ENCODE peak calls at places on chromosome 13, in six cellular contexts. K is HepG2, J is A549, Y is K562, L is NB4, N is endothelial cell of umbilical vein. Z is an unnamed sample.

GRCh38 chr13:89862691-89863036 is 1484.8 kb upstream of the MIR17HG start:
- DNase-seq in K (no peak), J (no peak), Y (no peak), L (no peak), N (peak), Z (no peak)

GRCh38 chr13:36385471-36385870 is 39.3 kb upstream of the SPART start:
- DNase-seq in K (no peak), J (no peak), Y (no peak), L (no peak), N (no peak), Z (no peak)

GRCh38 chr13:27450921-27451461 is 627 bp upstream of the MTIF3 start:
- DNase-seq in K (peak), J (no peak), Y (peak), L (peak), N (peak), Z (no peak)

GRCh38 chr13:70098669-70099068 is 9.0 kb upstream of the ATXN8OS start:
- DNase-seq in K (no peak), J (no peak), Y (no peak), L (peak), N (peak), Z (no peak)

GRCh38 chr13:19185865-19186645 is 4.4 kb upstream of the TUBA3C start:
- DNase-seq in K (no peak), J (no peak), Y (no peak), L (no peak), N (no peak), Z (no peak)

GRCh38 chr13:100356889-100357288 is 231.7 kb downstream of the GGACT start:
- DNase-seq in K (no peak), J (no peak), Y (no peak), L (peak), N (no peak), Z (no peak)

GRCh38 chr13:102729560-102730275 is 34.9 kb upstream of the METTL21C start:
- DNase-seq in K (no peak), J (peak), Y (no peak), L (no peak), N (peak), Z (no peak)

GRCh38 chr13:97574926-97575325 is 141.0 kb downstream of the RAP2A start:
- DNase-seq in K (peak), J (no peak), Y (peak), L (peak), N (peak), Z (no peak)

GRCh38 chr13:73140804-73141203 is 82.0 kb downstream of the KLF5 start:
- DNase-seq in K (no peak), J (no peak), Y (no peak), L (no peak), N (no peak), Z (no peak)

GRCh38 chr13:61685683-61686013 is 270.0 kb upstream of the PCDH20 start:
- DNase-seq in K (peak), J (no peak), Y (peak), L (peak), N (no peak), Z (no peak)

GRCh38 chr13:93794197-93794885 is 567.7 kb downstream of the GPC6 start:
- DNase-seq in K (no peak), J (no peak), Y (no peak), L (no peak), N (no peak), Z (no peak)

GRCh38 chr13:39023761-39024160 is 14.1 kb downstream of the PROSER1 start:
- DNase-seq in K (no peak), J (no peak), Y (no peak), L (no peak), N (no peak), Z (no peak)

GRCh38 chr13:51927129-51927528 is 65.4 kb downstream of the CCDC70 start:
- DNase-seq in K (no peak), J (no peak), Y (no peak), L (no peak), N (no peak), Z (no peak)

GRCh38 chr13:50928088-50928487 is 18.5 kb downstream of the RNASEH2B start:
- DNase-seq in K (no peak), J (no peak), Y (no peak), L (no peak), N (no peak), Z (no peak)

GRCh38 chr13:36526897-36527296 is 94.6 kb downstream of the CCNA1 start:
- DNase-seq in K (no peak), J (no peak), Y (no peak), L (no peak), N (no peak), Z (no peak)

GRCh38 chr13:28552288-28552687 is 57.4 kb upstream of the FLT1 start:
- DNase-seq in K (no peak), J (no peak), Y (no peak), L (no peak), N (no peak), Z (no peak)

GRCh38 chr13:99661791-99662190 is 160.5 kb downstream of the TM9SF2 start:
- DNase-seq in K (no peak), J (no peak), Y (no peak), L (no peak), N (no peak), Z (no peak)

GRCh38 chr13:38981096-38981495 is 9.5 kb downstream of the STOML3 start:
- DNase-seq in K (no peak), J (no peak), Y (no peak), L (no peak), N (no peak), Z (no peak)

GRCh38 chr13:110872034-110872767 is 42.7 kb downstream of the ANKRD10 start:
- DNase-seq in K (no peak), J (no peak), Y (peak), L (no peak), N (no peak), Z (no peak)

GRCh38 chr13:77751513-77752456 is 54.3 kb downstream of the SLAIN1 start:
- DNase-seq in K (peak), J (peak), Y (peak), L (peak), N (peak), Z (peak)

GRCh38 chr13:28575200-28575599 is 80.3 kb upstream of the FLT1 start:
- DNase-seq in K (no peak), J (no peak), Y (peak), L (no peak), N (no peak), Z (peak)

GRCh38 chr13:50730496-50731171 is 112.9 kb downstream of the DLEU7 start:
- DNase-seq in K (no peak), J (no peak), Y (no peak), L (no peak), N (no peak), Z (no peak)

GRCh38 chr13:45194081-45194939 is 6.5 kb downstream of the KCTD4 start:
- DNase-seq in K (no peak), J (no peak), Y (no peak), L (no peak), N (no peak), Z (no peak)

GRCh38 chr13:106337096-106337495 is 198.4 kb downstream of the EFNB2 start:
- DNase-seq in K (no peak), J (no peak), Y (no peak), L (no peak), N (no peak), Z (no peak)

GRCh38 chr13:49690133-49690989 is 925 bp downstream of the EBPL start:
- DNase-seq in K (peak), J (peak), Y (peak), L (peak), N (peak), Z (no peak)

GRCh38 chr13:75310005-75310580 is 171.9 kb downstream of the TBC1D4 start:
- DNase-seq in K (no peak), J (no peak), Y (no peak), L (peak), N (no peak), Z (no peak)

GRCh38 chr13:77918391-77919261 is at the start of gene EDNRB:
- DNase-seq in K (no peak), J (peak), Y (no peak), L (peak), N (peak), Z (no peak)

GRCh38 chr13:44818016-44818415 is 171.3 kb downstream of the NUFIP1 start:
- DNase-seq in K (no peak), J (no peak), Y (no peak), L (no peak), N (no peak), Z (no peak)

GRCh38 chr13:73715910-73716257 is 418.3 kb downstream of the KLF12 start:
- DNase-seq in K (no peak), J (no peak), Y (no peak), L (no peak), N (no peak), Z (no peak)

GRCh38 chr13:90792335-90792734 is 555.2 kb upstream of the MIR17HG start:
- DNase-seq in K (no peak), J (no peak), Y (no peak), L (no peak), N (no peak), Z (no peak)

GRCh38 chr13:82370306-82370705 is 1512.0 kb downstream of the SLITRK1 start:
- DNase-seq in K (no peak), J (no peak), Y (no peak), L (no peak), N (no peak), Z (no peak)

GRCh38 chr13:44004881-44005280 is 125.2 kb downstream of the LACC1 start:
- DNase-seq in K (no peak), J (no peak), Y (no peak), L (no peak), N (peak), Z (no peak)

GRCh38 chr13:29474991-29475390 is 120.5 kb downstream of the SLC7A1 start:
- DNase-seq in K (no peak), J (no peak), Y (no peak), L (no peak), N (no peak), Z (no peak)

GRCh38 chr13:71712988-71713653 is 153.9 kb downstream of the DACH1 start:
- DNase-seq in K (peak), J (no peak), Y (peak), L (peak), N (peak), Z (no peak)

GRCh38 chr13:43171489-43171888 is 148.1 kb downstream of the DNAJC15 start:
- DNase-seq in K (no peak), J (no peak), Y (no peak), L (no peak), N (no peak), Z (no peak)

GRCh38 chr13:110714798-110715394 is 1.4 kb downstream of the ING1 start:
- DNase-seq in K (peak), J (no peak), Y (peak), L (peak), N (no peak), Z (no peak)

GRCh38 chr13:104106705-104107393 is 1040.6 kb upstream of the SLC10A2 start:
- DNase-seq in K (no peak), J (no peak), Y (no peak), L (no peak), N (peak), Z (no peak)

GRCh38 chr13:90968510-90968909 is 379.0 kb upstream of the MIR17HG start:
- DNase-seq in K (peak), J (peak), Y (peak), L (peak), N (no peak), Z (no peak)

GRCh38 chr13:60230593-60230992 is 66.9 kb upstream of the DIAPH3 start:
- DNase-seq in K (no peak), J (no peak), Y (peak), L (no peak), N (no peak), Z (no peak)
- TF ChIP-seq MYC in K (no peak), J (no peak), Y (no peak), L (no peak), N (no peak), Z (no peak)

GRCh38 chr13:80590551-80590950 is 249.6 kb upstream of the SPRY2 start:
- DNase-seq in K (no peak), J (no peak), Y (no peak), L (no peak), N (no peak), Z (no peak)
- TF ChIP-seq MYC in K (no peak), J (no peak), Y (no peak), L (no peak), N (no peak), Z (no peak)

GRCh38 chr13:32895296-32895695 is 120.9 kb upstream of the KL start:
- DNase-seq in K (no peak), J (no peak), Y (no peak), L (peak), N (no peak), Z (no peak)

GRCh38 chr13:32893176-32893575 is 123.0 kb upstream of the KL start:
- DNase-seq in K (no peak), J (no peak), Y (no peak), L (peak), N (no peak), Z (no peak)

GRCh38 chr13:32897296-32897695 is 118.9 kb upstream of the KL start:
- DNase-seq in K (no peak), J (no peak), Y (no peak), L (no peak), N (no peak), Z (no peak)

GRCh38 chr13:32889986-32890565 is 126.1 kb upstream of the KL start:
- DNase-seq in K (no peak), J (no peak), Y (no peak), L (peak), N (no peak), Z (no peak)

GRCh38 chr13:32894589-32895001 is 121.6 kb upstream of the KL start:
- DNase-seq in K (no peak), J (no peak), Y (no peak), L (peak), N (no peak), Z (no peak)
- TF ChIP-seq MYC in K (no peak), J (no peak), Y (no peak), L (peak), N (no peak), Z (no peak)

DNA sequence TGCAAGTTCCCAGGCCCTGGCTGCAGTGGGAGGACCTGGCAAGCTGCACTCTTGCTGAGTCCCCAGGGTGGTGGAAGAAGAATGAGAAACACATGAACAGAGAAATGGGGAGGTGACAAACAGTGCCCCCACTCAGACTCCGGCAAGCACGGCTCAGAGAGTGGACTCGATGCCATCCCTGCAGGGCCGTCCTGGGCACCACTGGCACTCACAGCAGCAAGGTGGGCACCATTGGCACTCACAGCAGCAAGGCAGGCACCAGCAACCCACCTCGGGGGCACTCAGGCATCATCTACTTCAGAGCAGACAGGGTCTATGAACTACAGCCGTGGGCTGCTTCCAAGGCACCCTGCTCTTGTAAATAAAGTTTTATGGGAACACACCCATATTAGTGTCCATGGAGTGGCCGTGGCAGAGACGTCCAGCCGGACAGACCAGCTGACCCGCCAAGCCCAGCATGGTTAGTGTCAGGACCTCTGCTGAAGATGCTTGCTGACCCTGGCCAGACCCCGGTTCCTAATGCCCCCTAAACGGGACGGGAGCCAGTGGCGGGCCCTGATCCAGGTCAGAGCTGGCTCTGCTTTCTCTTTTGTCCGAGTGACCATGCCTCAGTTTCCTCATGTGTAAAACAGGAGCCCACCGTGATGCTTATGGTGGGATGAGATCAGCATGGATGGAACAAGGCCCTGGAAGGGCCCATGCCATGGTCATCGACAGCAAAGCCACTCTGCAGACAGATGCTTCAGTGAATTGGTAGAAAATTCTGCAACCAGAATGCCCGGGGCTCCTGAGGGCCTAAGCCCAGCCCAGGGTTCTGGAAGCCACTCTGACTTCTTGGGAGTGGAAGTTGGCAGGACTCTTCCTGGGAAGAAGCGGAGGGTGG is 2.1 kb upstream of the F10 start:
- DNase-seq in K (no peak), J (no peak), Y (no peak), L (no peak), N (no peak), Z (no peak)
- TF ChIP-seq MYC in K (no peak), J (no peak), Y (no peak), L (no peak), N (no peak), Z (no peak)

GRCh38 chr13:41942462-41943094 is 18.3 kb downstream of the VWA8 start:
- DNase-seq in K (no peak), J (peak), Y (peak), L (peak), N (peak), Z (no peak)
- TF ChIP-seq MYC in K (no peak), J (no peak), Y (no peak), L (no peak), N (no peak), Z (no peak)

GRCh38 chr13:109626386-109627171 is 159.8 kb downstream of the IRS2 start:
- DNase-seq in K (no peak), J (no peak), Y (no peak), L (no peak), N (no peak), Z (no peak)

GRCh38 chr13:109627649-109628048 is 158.7 kb downstream of the IRS2 start:
- DNase-seq in K (no peak), J (no peak), Y (no peak), L (no peak), N (no peak), Z (no peak)

GRCh38 chr13:109629737-109630136 is 156.6 kb downstream of the IRS2 start:
- DNase-seq in K (no peak), J (no peak), Y (no peak), L (no peak), N (no peak), Z (no peak)

GRCh38 chr13:109630281-109630680 is 156.1 kb downstream of the IRS2 start:
- DNase-seq in K (no peak), J (no peak), Y (no peak), L (no peak), N (no peak), Z (no peak)

DNA sequence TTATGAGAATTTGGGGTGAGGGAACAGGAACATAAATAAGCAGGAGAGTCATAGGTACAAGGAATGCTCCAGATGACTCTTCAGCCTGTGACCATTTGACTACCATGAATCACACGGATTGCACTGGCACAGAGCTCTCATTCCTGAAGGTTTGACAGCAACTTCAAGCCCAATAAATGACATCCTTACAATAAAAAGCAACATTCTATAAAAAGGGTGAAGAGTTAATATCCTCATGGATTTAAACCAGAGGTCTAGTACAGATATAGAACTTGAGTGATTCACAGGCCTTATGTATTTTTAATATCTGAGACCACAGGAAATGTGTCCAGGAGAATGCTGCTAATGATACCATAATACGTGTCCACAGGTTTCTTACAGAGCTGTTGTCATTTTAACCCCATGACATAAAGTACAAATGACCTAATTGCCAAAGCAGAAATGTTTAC is 158.1 kb downstream of the IRS2 start:
- DNase-seq in K (no peak), J (no peak), Y (no peak), L (no peak), N (no peak), Z (no peak)
- TF ChIP-seq MYC in K (no peak), J (no peak), Y (no peak), L (no peak), N (no peak), Z (no peak)

DNA sequence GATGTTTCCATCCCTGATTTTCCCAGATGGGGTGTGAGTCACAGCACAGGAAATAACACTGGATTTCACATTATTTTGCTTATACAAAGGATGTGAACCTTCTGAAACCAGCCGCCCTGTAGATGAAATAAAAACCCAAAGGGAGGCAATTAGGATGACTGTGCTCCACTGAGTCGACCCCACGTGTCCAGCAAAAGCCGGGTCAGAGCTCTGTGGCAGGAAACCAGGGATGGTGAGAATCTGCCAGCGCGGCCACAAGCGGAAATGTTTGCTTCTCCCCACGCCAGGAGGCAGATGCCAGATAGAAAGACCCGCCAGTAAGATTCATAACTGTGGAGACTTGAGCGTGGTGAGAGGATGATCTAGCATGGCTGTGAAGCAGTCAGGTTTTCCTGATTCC is 764.4 kb downstream of the LIG4 start:
- DNase-seq in K (no peak), J (no peak), Y (no peak), L (peak), N (peak), Z (no peak)
- TF ChIP-seq MYC in K (no peak), J (no peak), Y (no peak), L (no peak), N (no peak), Z (no peak)

Z was measured in GM12878.